ENCODE peak calls at places on chromosomes 12 and 14, in six cellular contexts. G is astrocyte of the cerebellum, M is HFF-Myc, O is pancreas, P is heart left ventricle, S is transverse colon. V is an unnamed sample.

GRCh38 chr12:2003676-2004112 is 563 bp downstream of the DCP1B start:
- DNase-seq in G (peak; percentile 6), M (no peak), O (no peak), P (no peak), S (no peak), V (no peak)

GRCh38 chr14:103528512-103529382 is at the start of gene TRMT61A:
- DNase-seq in G (peak; percentile 74), M (peak; percentile 80), O (peak; percentile 96), P (peak; percentile 91), S (peak; percentile 91), V (peak; percentile 62)

GRCh38 chr14:90111895-90112534 is 50.2 kb downstream of the KCNK13 start:
- DNase-seq in G (peak; percentile 23), M (no peak), O (no peak), P (no peak), S (no peak), V (no peak)

GRCh38 chr14:49992901-49993335 is 100.0 kb downstream of the ARF6 start:
- DNase-seq in G (no peak), M (no peak), O (no peak), P (no peak), S (no peak), V (no peak)

GRCh38 chr12:113467514-113468364 is 3.9 kb downstream of the LHX5 start:
- DNase-seq in G (no peak), M (no peak), O (peak; percentile 68), P (no peak), S (no peak), V (no peak)

GRCh38 chr12:28489256-28489655 is 299.0 kb downstream of the CCDC91 start:
- DNase-seq in G (no peak), M (no peak), O (no peak), P (no peak), S (no peak), V (no peak)

GRCh38 chr12:106132175-106133135 is 6.3 kb downstream of the NUAK1 start:
- DNase-seq in G (no peak), M (no peak), O (no peak), P (no peak), S (no peak), V (no peak)

GRCh38 chr14:65226824-65227604 is 124.7 kb upstream of the MAX start:
- DNase-seq in G (no peak), M (no peak), O (no peak), P (no peak), S (peak; percentile 84), V (no peak)

GRCh38 chr12:88993655-88994054 is 358.6 kb downstream of the DUSP6 start:
- DNase-seq in G (peak; percentile 56), M (peak; percentile 48), O (no peak), P (no peak), S (no peak), V (peak; percentile 48)

GRCh38 chr14:93984987-93985410 is 8.6 kb upstream of the ASB2 start:
- DNase-seq in G (peak; percentile 62), M (peak; percentile 36), O (no peak), P (no peak), S (peak; percentile 48), V (peak; percentile 71)

GRCh38 chr14:50312734-50313054 is 570 bp downstream of the DMAC2L start:
- DNase-seq in G (no peak), M (no peak), O (no peak), P (no peak), S (no peak), V (no peak)

GRCh38 chr14:65411656-65412188 is 808 bp upstream of the FUT8 start:
- DNase-seq in G (peak; percentile 79), M (peak; percentile 83), O (peak; percentile 96), P (peak; percentile 95), S (peak; percentile 93), V (peak; percentile 67)

GRCh38 chr14:61375218-61375617 is 53.8 kb downstream of the PRKCH start:
- DNase-seq in G (no peak), M (no peak), O (no peak), P (no peak), S (no peak), V (no peak)

GRCh38 chr14:73478684-73479083 is 12.0 kb upstream of the RIOX1 start:
- DNase-seq in G (no peak), M (no peak), O (no peak), P (no peak), S (no peak), V (no peak)

GRCh38 chr12:52442600-52443061 is 8.5 kb upstream of the KRT75 start:
- DNase-seq in G (peak; percentile 65), M (peak; percentile 15), O (no peak), P (no peak), S (no peak), V (peak; percentile 59)

GRCh38 chr14:66624319-66624937 is 116.5 kb downstream of the GPHN start:
- DNase-seq in G (peak; percentile 36), M (peak; percentile 44), O (no peak), P (peak; percentile 39), S (peak; percentile 35), V (peak; percentile 31)

GRCh38 chr12:68612675-68613074 is 2.0 kb downstream of the RAP1B start:
- DNase-seq in G (no peak), M (no peak), O (no peak), P (no peak), S (no peak), V (no peak)

GRCh38 chr12:76680940-76681339 is 83.0 kb upstream of the ZDHHC17 start:
- DNase-seq in G (no peak), M (no peak), O (no peak), P (no peak), S (no peak), V (peak; percentile 73)

DNA sequence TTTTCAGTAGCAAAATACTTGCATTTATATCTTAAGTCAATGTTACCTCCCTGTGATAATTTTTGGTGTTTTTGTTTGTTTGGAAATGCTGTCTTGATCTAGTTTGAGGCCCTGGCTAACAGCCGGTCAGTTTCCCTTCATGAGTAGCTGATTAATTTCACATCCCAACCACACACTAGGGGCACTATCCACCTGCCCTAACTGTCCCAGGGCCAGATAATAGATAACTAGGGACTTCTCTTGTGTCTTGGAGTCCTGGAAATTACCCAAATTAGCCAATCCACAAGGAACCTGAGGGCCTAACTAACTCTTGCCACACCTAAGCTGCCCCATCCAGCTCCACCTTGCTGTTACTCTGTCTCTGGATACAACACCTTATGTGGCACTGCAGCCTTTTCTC is 399.9 kb downstream of the FOXG1 start:
- DNase-seq in G (no peak), M (no peak), O (no peak), P (no peak), S (no peak), V (no peak)
- TF ChIP-seq CTCF in G (no peak), M (peak; percentile 10), O (no peak), P (no peak), S (no peak), V (no peak)

GRCh38 chr14:36505892-36506731 is 13.9 kb downstream of the NKX2-1 start:
- DNase-seq in G (no peak), M (no peak), O (no peak), P (no peak), S (no peak), V (no peak)

GRCh38 chr14:36504805-36505192 is 15.2 kb downstream of the NKX2-1 start:
- DNase-seq in G (no peak), M (no peak), O (no peak), P (no peak), S (no peak), V (no peak)

GRCh38 chr14:36502558-36503508 is 17.2 kb downstream of the NKX2-1 start:
- DNase-seq in G (no peak), M (no peak), O (no peak), P (no peak), S (no peak), V (no peak)

GRCh38 chr14:36505193-36505815 is 14.7 kb downstream of the NKX2-1 start:
- DNase-seq in G (no peak), M (no peak), O (no peak), P (no peak), S (no peak), V (no peak)

GRCh38 chr14:36503771-36504741 is 16.0 kb downstream of the NKX2-1 start:
- DNase-seq in G (no peak), M (no peak), O (no peak), P (no peak), S (no peak), V (no peak)
- H3K4me3 ChIP-seq in G (no peak overlapping the region), M (no peak overlapping the region), O (no peak overlapping the region), P (peak overlapping the region; percentile 10), S (no peak overlapping the region), V (no peak overlapping the region)

DNA sequence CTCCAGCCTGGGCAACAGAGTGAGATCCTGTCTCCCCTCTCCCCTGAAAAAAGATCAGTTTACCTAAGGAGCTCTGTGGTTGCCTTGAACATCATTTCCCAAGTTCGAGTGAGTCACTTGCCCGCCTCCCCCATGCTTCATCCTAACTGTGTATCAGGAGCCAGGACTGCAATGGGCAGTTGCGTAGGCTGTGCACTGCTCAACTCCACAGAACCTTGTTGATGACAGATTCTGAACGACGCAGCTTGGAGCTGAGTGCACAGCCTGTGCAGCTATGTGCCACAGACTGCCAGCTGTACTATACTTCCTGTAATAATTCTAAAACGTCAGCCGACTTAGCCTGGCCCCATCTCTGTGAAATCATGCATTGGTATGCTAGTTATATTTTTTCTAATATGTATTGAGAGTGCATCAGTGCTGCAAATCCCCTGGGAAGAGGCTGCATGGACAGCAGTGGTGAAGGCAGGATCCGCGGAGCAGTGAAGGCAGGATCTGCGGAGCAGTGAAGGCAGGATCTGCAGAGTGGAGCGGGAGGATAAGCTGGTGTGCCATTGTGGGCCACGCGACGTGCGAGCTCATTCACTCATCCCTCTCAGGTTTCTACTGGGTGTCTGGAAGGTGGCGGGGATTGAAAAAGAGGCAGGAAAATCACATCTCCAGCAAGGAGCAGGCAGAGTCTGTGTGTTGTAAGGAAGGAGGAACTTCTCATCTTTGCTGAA is 80.8 kb downstream of the GALNT9 start:
- DNase-seq in G (no peak), M (no peak), O (no peak), P (no peak), S (no peak), V (no peak)
- TF ChIP-seq CTCF in G (no peak), M (no peak), O (no peak), P (no peak), S (no peak), V (no peak)

GRCh38 chr14:37592288-37593274 is 2.5 kb downstream of the FOXA1 start:
- DNase-seq in G (no peak), M (no peak), O (peak; percentile 76), P (no peak), S (peak; percentile 31), V (no peak)
- H3K4me3 ChIP-seq in G (no peak overlapping the region), M (no peak overlapping the region), O (no peak overlapping the region), P (peak overlapping the region; percentile 1), S (peak overlapping the region; percentile 57), V (no peak overlapping the region)

GRCh38 chr14:30854492-30854891 is 19.9 kb upstream of the COCH start:
- DNase-seq in G (no peak), M (no peak), O (no peak), P (no peak), S (no peak), V (no peak)
- TF ChIP-seq CTCF in G (no peak), M (no peak), O (no peak), P (no peak), S (no peak), V (no peak)

DNA sequence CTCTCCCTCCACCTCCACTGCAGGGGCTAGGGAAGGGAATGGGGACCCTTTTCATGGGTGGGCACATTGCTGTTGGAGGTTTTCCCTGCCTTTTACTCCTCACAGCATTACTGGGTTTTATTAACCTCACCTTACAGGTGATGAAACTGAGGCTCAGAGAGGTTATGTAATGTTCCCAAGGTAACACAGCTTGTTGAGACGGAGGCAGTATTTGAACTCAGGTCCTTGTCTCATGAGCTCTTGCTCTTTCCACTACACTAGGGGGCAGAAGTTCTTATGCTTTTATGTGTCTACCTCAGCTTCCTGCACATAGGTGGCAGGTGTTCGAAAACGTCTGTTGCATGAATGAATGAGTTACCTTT is 11.7 kb downstream of the CISTR start:
- DNase-seq in G (no peak), M (no peak), O (no peak), P (no peak), S (no peak), V (no peak)
- H3K4me3 ChIP-seq in G (no peak overlapping the region), M (no peak overlapping the region), O (no peak overlapping the region), P (no peak overlapping the region), S (no peak overlapping the region), V (no peak overlapping the region)

GRCh38 chr14:22836301-22837058 is at the start of gene MMP14:
- DNase-seq in G (peak; percentile 77), M (no peak), O (no peak), P (peak; percentile 82), S (peak; percentile 79), V (no peak)
- TF ChIP-seq CTCF in G (peak; percentile 54), M (peak; percentile 61), O (no peak), P (peak; percentile 57), S (no peak), V (peak; percentile 66)

V was measured in AG09309.